ENCODE peak calls at places on chromosome 17, in nine cellular contexts. M, J, B, V, S, D, A, R and K are unnamed samples.

GRCh38 chr17:63611354-63611753 is 10.7 kb downstream of the TACO1 start:
- DNase-seq in M (no peak), J (no peak), B (no peak), V (no peak), S (no peak), D (no peak), A (no peak), R (no peak), K (no peak)

GRCh38 chr17:18115517-18115916 is 7.0 kb downstream of the MYO15A start:
- DNase-seq in M (no peak), J (no peak), B (no peak), V (no peak), S (no peak), D (no peak), A (no peak), R (no peak), K (no peak)

GRCh38 chr17:38428643-38429371 is 543 bp downstream of the ARHGAP23 start:
- DNase-seq in M (peak), J (no peak), B (peak), V (peak), S (peak), D (no peak), A (peak), R (no peak), K (no peak)

GRCh38 chr17:37339321-37339720 is 36.5 kb upstream of the C17orf78 start:
- DNase-seq in M (no peak), J (no peak), B (no peak), V (no peak), S (no peak), D (no peak), A (no peak), R (no peak), K (no peak)

GRCh38 chr17:40241435-40241834 is 22.3 kb downstream of the WIPF2 start:
- DNase-seq in M (no peak), J (no peak), B (no peak), V (no peak), S (peak), D (no peak), A (no peak), R (no peak), K (no peak)

GRCh38 chr17:15782809-15783208 is 50.7 kb downstream of the TBC1D26 start:
- DNase-seq in M (peak), J (peak), B (peak), V (peak), S (peak), D (no peak), A (peak), R (no peak), K (no peak)

GRCh38 chr17:81685108-81685507 is 1.3 kb downstream of the HGS start:
- DNase-seq in M (no peak), J (no peak), B (no peak), V (no peak), S (peak), D (no peak), A (no peak), R (no peak), K (no peak)

GRCh38 chr17:79294459-79295071 is 219.9 kb downstream of the ENGASE start:
- DNase-seq in M (peak), J (peak), B (peak), V (no peak), S (peak), D (peak), A (peak), R (peak), K (peak)

GRCh38 chr17:37488607-37489196 is 989 bp upstream of the DUSP14 start:
- DNase-seq in M (peak), J (peak), B (peak), V (peak), S (peak), D (peak), A (peak), R (peak), K (peak)

GRCh38 chr17:82924812-82925211 is 85.0 kb upstream of the ZNF750 start:
- DNase-seq in M (peak), J (no peak), B (no peak), V (no peak), S (no peak), D (no peak), A (no peak), R (no peak), K (no peak)

GRCh38 chr17:69779378-69780214 is 295.4 kb upstream of the KCNJ16 start:
- DNase-seq in M (no peak), J (no peak), B (no peak), V (peak), S (no peak), D (no peak), A (no peak), R (no peak), K (no peak)

GRCh38 chr17:48960834-48961515 is 7.4 kb downstream of the GIP start:
- DNase-seq in M (no peak), J (no peak), B (no peak), V (no peak), S (peak), D (no peak), A (no peak), R (no peak), K (no peak)

GRCh38 chr17:63780507-63780906 is 6.5 kb downstream of the DDX42 start:
- DNase-seq in M (peak), J (no peak), B (no peak), V (no peak), S (peak), D (no peak), A (no peak), R (no peak), K (no peak)

GRCh38 chr17:77858291-77859034 is 100.0 kb upstream of the TNRC6C start:
- DNase-seq in M (no peak), J (no peak), B (no peak), V (no peak), S (no peak), D (no peak), A (peak), R (no peak), K (no peak)

GRCh38 chr17:28086519-28086918 is 44.0 kb downstream of the NLK start:
- DNase-seq in M (no peak), J (no peak), B (no peak), V (no peak), S (peak), D (no peak), A (no peak), R (no peak), K (no peak)

GRCh38 chr17:44061446-44061845 is 5.0 kb downstream of the LSM12 start:
- DNase-seq in M (no peak), J (no peak), B (no peak), V (peak), S (peak), D (no peak), A (no peak), R (no peak), K (no peak)